ENCODE peak calls at places on chromosomes 3 and 15, in five cellular contexts. P is astrocyte, W is suprapubic skin, O is caudate nucleus, K is AML-193. S is an unnamed sample.
A peak's percentile ranks its signal among the peaks of the same experiment; 100 is the strongest.

GRCh38 chr3:117524890-117525289 is 815.3 kb downstream of the TUSC7 start:
- DNase-seq in P (peak; percentile 91), O (no peak), K (no peak), W (no peak), S (no peak)

GRCh38 chr3:13018039-13018431 is 55.2 kb downstream of the IQSEC1 start:
- DNase-seq in K (no peak), P (no peak), W (no peak), O (no peak), S (no peak)

GRCh38 chr3:179330438-179330837 is 7.6 kb downstream of the ZNF639 start:
- DNase-seq in K (no peak), W (no peak), O (no peak), P (no peak), S (no peak)

GRCh38 chr3:45002139-45002660 is 23.9 kb upstream of the CLEC3B start:
- DNase-seq in P (no peak), O (no peak), K (no peak), W (no peak), S (no peak)

GRCh38 chr15:74129411-74130088 is 836 bp upstream of the ISLR2 start:
- DNase-seq in P (no peak), O (no peak), W (no peak), K (no peak), S (no peak)

GRCh38 chr3:124759666-124760401 is 29.6 kb downstream of the UMPS start:
- DNase-seq in P (no peak), W (no peak), O (no peak), K (no peak), S (no peak)

GRCh38 chr3:71693641-71694040 is 31.6 kb downstream of the EIF4E3 start:
- DNase-seq in W (no peak), P (no peak), O (no peak), K (no peak), S (no peak)

GRCh38 chr15:32029409-32029861 is 880 bp upstream of the CHRNA7 start:
- DNase-seq in K (no peak), W (no peak), P (no peak), O (peak; percentile 11), S (no peak)

GRCh38 chr3:128273841-128274573 is 120.7 kb downstream of the EEFSEC start:
- DNase-seq in K (no peak), P (no peak), O (no peak), W (no peak), S (peak; percentile 86)

GRCh38 chr15:67824157-67824899 is 981 bp upstream of the SKOR1 start:
- DNase-seq in O (no peak), W (no peak), P (no peak), K (no peak), S (no peak)

GRCh38 chr3:52714335-52715302 is 8.7 kb downstream of the SPCS1 start:
- DNase-seq in K (no peak), P (no peak), W (no peak), O (no peak), S (no peak)

GRCh38 chr15:66251065-66251789 is 2.3 kb downstream of the MEGF11 start:
- DNase-seq in O (no peak), K (no peak), W (no peak), P (no peak), S (no peak)

GRCh38 chr3:181383760-181384159 is 328.0 kb upstream of the SOX2 start:
- DNase-seq in W (no peak), O (no peak), K (peak; percentile 25), P (no peak), S (no peak)

GRCh38 chr3:58051196-58051595 is 43.0 kb downstream of the FLNB start:
- DNase-seq in K (peak; percentile 97), P (peak; percentile 92), W (no peak), O (no peak), S (no peak)

GRCh38 chr3:58751235-58751634 is 84.7 kb upstream of the FAM3D start:
- DNase-seq in K (no peak), W (no peak), O (no peak), P (no peak), S (no peak)

GRCh38 chr15:78415284-78415683 is 22.7 kb upstream of the IREB2 start:
- DNase-seq in W (no peak), K (peak; percentile 26), P (peak; percentile 12), O (no peak), S (no peak)

GRCh38 chr3:186002884-186003472 is 65.2 kb upstream of the TRA2B start:
- DNase-seq in W (no peak), O (no peak), P (peak; percentile 16), K (peak; percentile 48), S (no peak)

GRCh38 chr3:69791111-69791510 is 51.8 kb downstream of the MITF start:
- DNase-seq in W (peak; percentile 90), K (no peak), P (peak; percentile 72), O (no peak), S (no peak)

GRCh38 chr3:161567962-161568361 is 71.4 kb downstream of the OTOL1 start:
- DNase-seq in K (no peak), W (no peak), O (no peak), P (peak; percentile 44), S (no peak)

GRCh38 chr3:30333903-30334302 is 272.5 kb upstream of the TGFBR2 start:
- DNase-seq in K (no peak), P (peak; percentile 49), O (no peak), W (no peak), S (no peak)

GRCh38 chr3:152466784-152467183 is 198.1 kb downstream of the MBNL1 start:
- DNase-seq in O (no peak), P (peak; percentile 24), W (no peak), K (peak; percentile 85), S (no peak)

GRCh38 chr15:72110355-72110754 is 7.6 kb downstream of the MYO9A start:
- DNase-seq in P (no peak), O (no peak), K (no peak), W (no peak), S (no peak)

GRCh38 chr3:16468114-16469098 is 45.1 kb downstream of the RFTN1 start:
- DNase-seq in O (no peak), K (no peak), W (no peak), P (peak; percentile 65), S (no peak)

GRCh38 chr3:77414881-77415280 is 375.0 kb downstream of the ROBO2 start:
- DNase-seq in W (no peak), K (no peak), P (no peak), O (no peak), S (no peak)

GRCh38 chr3:37075955-37076354 is 82.6 kb downstream of the MLH1 start:
- DNase-seq in O (no peak), P (no peak), W (no peak), K (no peak), S (no peak)

GRCh38 chr3:61707492-61707891 is 146.1 kb downstream of the PTPRG start:
- DNase-seq in P (no peak), W (no peak), K (no peak), O (no peak), S (no peak)